ENCODE peak calls at places on chromosomes 6 and 20, in eight cellular contexts. C, L, G, N, H, B, Y and P are unnamed samples.

GRCh38 chr6:71034578-71034977 is 77.7 kb upstream of the B3GAT2 start:
- DNase-seq in C (no peak), L (no peak), G (no peak), N (no peak), H (no peak), B (no peak), Y (no peak), P (no peak)

GRCh38 chr6:127956260-127956888 is 55.5 kb upstream of the THEMIS start:
- DNase-seq in C (no peak), L (no peak), G (no peak), N (peak), H (no peak), B (no peak), Y (no peak), P (no peak)

GRCh38 chr6:11009353-11009752 is 34.8 kb downstream of the ELOVL2 start:
- DNase-seq in C (peak), L (no peak), G (no peak), N (peak), H (peak), B (no peak), Y (no peak), P (no peak)

GRCh38 chr6:25637946-25638345 is 14.1 kb upstream of the SCGN start:
- DNase-seq in C (no peak), L (no peak), G (no peak), N (no peak), H (no peak), B (no peak), Y (no peak), P (no peak)

GRCh38 chr20:49979030-49979832 is 3.5 kb upstream of the SNAI1 start:
- DNase-seq in C (no peak), L (no peak), G (peak), N (peak), H (peak), B (peak), Y (peak), P (peak)

GRCh38 chr20:3934628-3935027 is 45.4 kb downstream of the PANK2 start:
- DNase-seq in C (peak), L (no peak), G (no peak), N (no peak), H (no peak), B (no peak), Y (no peak), P (no peak)

GRCh38 chr6:42158011-42158410 is 15.2 kb upstream of the GUCA1A start:
- DNase-seq in C (peak), L (no peak), G (no peak), N (peak), H (no peak), B (no peak), Y (no peak), P (no peak)

GRCh38 chr6:16725145-16725864 is 36.0 kb downstream of the ATXN1 start:
- DNase-seq in C (peak), L (peak), G (no peak), N (peak), H (peak), B (no peak), Y (no peak), P (no peak)

GRCh38 chr6:77926198-77926752 is 273.4 kb downstream of the MEI4 start:
- DNase-seq in C (no peak), L (no peak), G (no peak), N (peak), H (no peak), B (no peak), Y (no peak), P (no peak)

GRCh38 chr6:31888281-31889258 is 8.9 kb downstream of the EHMT2 start:
- DNase-seq in C (no peak), L (no peak), G (peak), N (no peak), H (peak), B (no peak), Y (peak), P (peak)

GRCh38 chr6:146587448-146587847 is 11.3 kb upstream of the ADGB start:
- DNase-seq in C (no peak), L (no peak), G (no peak), N (no peak), H (no peak), B (no peak), Y (no peak), P (no peak)

GRCh38 chr6:122372647-122373046 is 26.8 kb upstream of the HSF2 start:
- DNase-seq in C (no peak), L (no peak), G (no peak), N (no peak), H (no peak), B (no peak), Y (no peak), P (no peak)

GRCh38 chr6:136991614-136992013 is 53.2 kb downstream of the IL20RA start:
- DNase-seq in C (no peak), L (no peak), G (no peak), N (no peak), H (no peak), B (no peak), Y (no peak), P (no peak)